ENCODE peak calls at places on chromosomes 12 and 14, in five cellular contexts. One of them, this sample, is unnamed.

GRCh38 chr14:35339761-35340406 is 47.7 kb downstream of the PSMA6 start:
- DNase-seq in A172: no peak
- DNase-seq in fibroblast of pulmonary artery: no peak
- DNase-seq in C1 segment of cervical spinal cord: no peak
- DNase-seq in activated CD4-positive, alpha-beta T cell treated with anti-CD3 and anti-CD28 coated beads, Interleukin-2, amount 10 ng/mL, durations not matched to agents 7 days and 5 days: peak
- DNase-seq in this sample: no peak

GRCh38 chr12:116916714-116917114 is 6.0 kb downstream of the FBXW8 start:
- DNase-seq in A172: peak
- DNase-seq in C1 segment of cervical spinal cord: no peak
- DNase-seq in activated CD4-positive, alpha-beta T cell treated with anti-CD3 and anti-CD28 coated beads, Interleukin-2, amount 10 ng/mL, durations not matched to agents 7 days and 5 days: peak
- DNase-seq in fibroblast of pulmonary artery: peak
- DNase-seq in this sample: peak

GRCh38 chr14:102095231-102095870 is 8.5 kb upstream of the HSP90AA1 start:
- DNase-seq in A172: no peak
- DNase-seq in activated CD4-positive, alpha-beta T cell treated with anti-CD3 and anti-CD28 coated beads, Interleukin-2, amount 10 ng/mL, durations not matched to agents 7 days and 5 days: no peak
- DNase-seq in C1 segment of cervical spinal cord: no peak
- DNase-seq in fibroblast of pulmonary artery: no peak
- DNase-seq in this sample: no peak

GRCh38 chr14:20624495-20625070 is 16.9 kb downstream of the OR6S1 start:
- DNase-seq in A172: no peak
- DNase-seq in C1 segment of cervical spinal cord: peak
- DNase-seq in activated CD4-positive, alpha-beta T cell treated with anti-CD3 and anti-CD28 coated beads, Interleukin-2, amount 10 ng/mL, durations not matched to agents 7 days and 5 days: peak
- DNase-seq in fibroblast of pulmonary artery: peak
- DNase-seq in this sample: no peak

GRCh38 chr14:97281741-97282140 is 484.6 kb downstream of the VRK1 start:
- DNase-seq in fibroblast of pulmonary artery: no peak
- DNase-seq in C1 segment of cervical spinal cord: no peak
- DNase-seq in A172: no peak
- DNase-seq in activated CD4-positive, alpha-beta T cell treated with anti-CD3 and anti-CD28 coated beads, Interleukin-2, amount 10 ng/mL, durations not matched to agents 7 days and 5 days: no peak
- DNase-seq in this sample: peak

GRCh38 chr12:11771895-11772502 is 122.5 kb downstream of the ETV6 start:
- DNase-seq in A172: peak
- DNase-seq in activated CD4-positive, alpha-beta T cell treated with anti-CD3 and anti-CD28 coated beads, Interleukin-2, amount 10 ng/mL, durations not matched to agents 7 days and 5 days: no peak
- DNase-seq in fibroblast of pulmonary artery: peak
- DNase-seq in C1 segment of cervical spinal cord: no peak
- DNase-seq in this sample: peak

GRCh38 chr14:85539510-85539909 is 9.6 kb downstream of the FLRT2 start:
- DNase-seq in A172: no peak
- DNase-seq in activated CD4-positive, alpha-beta T cell treated with anti-CD3 and anti-CD28 coated beads, Interleukin-2, amount 10 ng/mL, durations not matched to agents 7 days and 5 days: no peak
- DNase-seq in C1 segment of cervical spinal cord: no peak
- DNase-seq in fibroblast of pulmonary artery: no peak
- DNase-seq in this sample: no peak

GRCh38 chr14:31572955-31573354 is 11.8 kb downstream of the NUBPL start:
- DNase-seq in A172: no peak
- DNase-seq in C1 segment of cervical spinal cord: no peak
- DNase-seq in fibroblast of pulmonary artery: no peak
- DNase-seq in activated CD4-positive, alpha-beta T cell treated with anti-CD3 and anti-CD28 coated beads, Interleukin-2, amount 10 ng/mL, durations not matched to agents 7 days and 5 days: no peak
- DNase-seq in this sample: no peak

GRCh38 chr14:45990252-45990651 is 661.3 kb downstream of the RPL10L start:
- DNase-seq in C1 segment of cervical spinal cord: no peak
- DNase-seq in A172: no peak
- DNase-seq in activated CD4-positive, alpha-beta T cell treated with anti-CD3 and anti-CD28 coated beads, Interleukin-2, amount 10 ng/mL, durations not matched to agents 7 days and 5 days: no peak
- DNase-seq in fibroblast of pulmonary artery: no peak
- DNase-seq in this sample: no peak

GRCh38 chr12:69157023-69157655 is 82.2 kb upstream of the CPSF6 start:
- DNase-seq in A172: peak
- DNase-seq in C1 segment of cervical spinal cord: peak
- DNase-seq in activated CD4-positive, alpha-beta T cell treated with anti-CD3 and anti-CD28 coated beads, Interleukin-2, amount 10 ng/mL, durations not matched to agents 7 days and 5 days: peak
- DNase-seq in fibroblast of pulmonary artery: peak
- DNase-seq in this sample: peak

GRCh38 chr14:29548948-29549370 is 378.7 kb downstream of the PRKD1 start:
- DNase-seq in C1 segment of cervical spinal cord: no peak
- DNase-seq in fibroblast of pulmonary artery: peak
- DNase-seq in activated CD4-positive, alpha-beta T cell treated with anti-CD3 and anti-CD28 coated beads, Interleukin-2, amount 10 ng/mL, durations not matched to agents 7 days and 5 days: no peak
- DNase-seq in A172: peak
- DNase-seq in this sample: peak

GRCh38 chr12:120364487-120364886 is 4.5 kb downstream of the MSI1 start:
- DNase-seq in activated CD4-positive, alpha-beta T cell treated with anti-CD3 and anti-CD28 coated beads, Interleukin-2, amount 10 ng/mL, durations not matched to agents 7 days and 5 days: no peak
- DNase-seq in fibroblast of pulmonary artery: no peak
- DNase-seq in A172: no peak
- DNase-seq in C1 segment of cervical spinal cord: no peak
- DNase-seq in this sample: no peak

GRCh38 chr12:67598598-67598997 is 49.9 kb upstream of the DYRK2 start:
- DNase-seq in fibroblast of pulmonary artery: no peak
- DNase-seq in C1 segment of cervical spinal cord: no peak
- DNase-seq in activated CD4-positive, alpha-beta T cell treated with anti-CD3 and anti-CD28 coated beads, Interleukin-2, amount 10 ng/mL, durations not matched to agents 7 days and 5 days: no peak
- DNase-seq in A172: no peak
- DNase-seq in this sample: no peak

GRCh38 chr14:39376671-39377403 is 55.4 kb downstream of the FBXO33 start:
- DNase-seq in A172: peak
- DNase-seq in fibroblast of pulmonary artery: peak
- DNase-seq in activated CD4-positive, alpha-beta T cell treated with anti-CD3 and anti-CD28 coated beads, Interleukin-2, amount 10 ng/mL, durations not matched to agents 7 days and 5 days: no peak
- DNase-seq in C1 segment of cervical spinal cord: no peak
- DNase-seq in this sample: no peak

GRCh38 chr12:6780573-6780972 is 8.3 kb downstream of the LAG3 start:
- DNase-seq in A172: no peak
- DNase-seq in activated CD4-positive, alpha-beta T cell treated with anti-CD3 and anti-CD28 coated beads, Interleukin-2, amount 10 ng/mL, durations not matched to agents 7 days and 5 days: no peak
- DNase-seq in C1 segment of cervical spinal cord: no peak
- DNase-seq in fibroblast of pulmonary artery: no peak
- DNase-seq in this sample: no peak

GRCh38 chr12:107320929-107321618 is 227.7 kb upstream of the CRY1 start:
- DNase-seq in fibroblast of pulmonary artery: peak
- DNase-seq in activated CD4-positive, alpha-beta T cell treated with anti-CD3 and anti-CD28 coated beads, Interleukin-2, amount 10 ng/mL, durations not matched to agents 7 days and 5 days: peak
- DNase-seq in C1 segment of cervical spinal cord: peak
- DNase-seq in A172: no peak
- DNase-seq in this sample: no peak

GRCh38 chr14:69358233-69358963 is 39.7 kb downstream of the ERH start:
- DNase-seq in fibroblast of pulmonary artery: no peak
- DNase-seq in activated CD4-positive, alpha-beta T cell treated with anti-CD3 and anti-CD28 coated beads, Interleukin-2, amount 10 ng/mL, durations not matched to agents 7 days and 5 days: no peak
- DNase-seq in C1 segment of cervical spinal cord: no peak
- DNase-seq in A172: peak
- DNase-seq in this sample: no peak

GRCh38 chr12:68081561-68081960 is 78.0 kb downstream of the IFNG start:
- DNase-seq in fibroblast of pulmonary artery: no peak
- DNase-seq in activated CD4-positive, alpha-beta T cell treated with anti-CD3 and anti-CD28 coated beads, Interleukin-2, amount 10 ng/mL, durations not matched to agents 7 days and 5 days: no peak
- DNase-seq in C1 segment of cervical spinal cord: no peak
- DNase-seq in A172: no peak
- DNase-seq in this sample: no peak

GRCh38 chr12:13073191-13073590 is 29.0 kb downstream of the FAM234B start:
- DNase-seq in A172: no peak
- DNase-seq in activated CD4-positive, alpha-beta T cell treated with anti-CD3 and anti-CD28 coated beads, Interleukin-2, amount 10 ng/mL, durations not matched to agents 7 days and 5 days: no peak
- DNase-seq in C1 segment of cervical spinal cord: no peak
- DNase-seq in fibroblast of pulmonary artery: no peak
- DNase-seq in this sample: no peak

GRCh38 chr14:23361320-23361719 is 3.7 kb downstream of the EFS start:
- DNase-seq in C1 segment of cervical spinal cord: peak
- DNase-seq in fibroblast of pulmonary artery: peak
- DNase-seq in A172: no peak
- DNase-seq in activated CD4-positive, alpha-beta T cell treated with anti-CD3 and anti-CD28 coated beads, Interleukin-2, amount 10 ng/mL, durations not matched to agents 7 days and 5 days: no peak
- DNase-seq in this sample: no peak

GRCh38 chr12:90335561-90335960 is 619.4 kb downstream of the CCER1 start:
- DNase-seq in A172: no peak
- DNase-seq in C1 segment of cervical spinal cord: no peak
- DNase-seq in fibroblast of pulmonary artery: no peak
- DNase-seq in activated CD4-positive, alpha-beta T cell treated with anti-CD3 and anti-CD28 coated beads, Interleukin-2, amount 10 ng/mL, durations not matched to agents 7 days and 5 days: no peak
- DNase-seq in this sample: no peak

GRCh38 chr12:16473610-16474326 is 126.3 kb downstream of the MGST1 start:
- DNase-seq in activated CD4-positive, alpha-beta T cell treated with anti-CD3 and anti-CD28 coated beads, Interleukin-2, amount 10 ng/mL, durations not matched to agents 7 days and 5 days: no peak
- DNase-seq in A172: no peak
- DNase-seq in fibroblast of pulmonary artery: peak
- DNase-seq in C1 segment of cervical spinal cord: no peak
- DNase-seq in this sample: no peak

GRCh38 chr12:24595652-24596235 is 353.2 kb downstream of the BCAT1 start:
- DNase-seq in C1 segment of cervical spinal cord: no peak
- DNase-seq in fibroblast of pulmonary artery: peak
- DNase-seq in A172: peak
- DNase-seq in activated CD4-positive, alpha-beta T cell treated with anti-CD3 and anti-CD28 coated beads, Interleukin-2, amount 10 ng/mL, durations not matched to agents 7 days and 5 days: no peak
- DNase-seq in this sample: no peak

GRCh38 chr14:58280954-58281787 is 17.2 kb upstream of the ARID4A start:
- DNase-seq in A172: peak
- DNase-seq in C1 segment of cervical spinal cord: peak
- DNase-seq in activated CD4-positive, alpha-beta T cell treated with anti-CD3 and anti-CD28 coated beads, Interleukin-2, amount 10 ng/mL, durations not matched to agents 7 days and 5 days: peak
- DNase-seq in fibroblast of pulmonary artery: peak
- DNase-seq in this sample: peak

GRCh38 chr12:9361879-9362326 is 153.7 kb upstream of the PZP start:
- DNase-seq in fibroblast of pulmonary artery: no peak
- DNase-seq in activated CD4-positive, alpha-beta T cell treated with anti-CD3 and anti-CD28 coated beads, Interleukin-2, amount 10 ng/mL, durations not matched to agents 7 days and 5 days: no peak
- DNase-seq in C1 segment of cervical spinal cord: no peak
- DNase-seq in A172: no peak
- DNase-seq in this sample: no peak

GRCh38 chr14:68094158-68094557 is 274.6 kb downstream of the RAD51B start:
- DNase-seq in activated CD4-positive, alpha-beta T cell treated with anti-CD3 and anti-CD28 coated beads, Interleukin-2, amount 10 ng/mL, durations not matched to agents 7 days and 5 days: no peak
- DNase-seq in C1 segment of cervical spinal cord: no peak
- DNase-seq in A172: peak
- DNase-seq in fibroblast of pulmonary artery: no peak
- DNase-seq in this sample: peak

GRCh38 chr12:70553391-70553859 is 83.8 kb downstream of the PTPRB start:
- DNase-seq in activated CD4-positive, alpha-beta T cell treated with anti-CD3 and anti-CD28 coated beads, Interleukin-2, amount 10 ng/mL, durations not matched to agents 7 days and 5 days: no peak
- DNase-seq in C1 segment of cervical spinal cord: no peak
- DNase-seq in A172: no peak
- DNase-seq in fibroblast of pulmonary artery: peak
- DNase-seq in this sample: no peak

GRCh38 chr12:132498931-132499330 is 9.0 kb downstream of the FBRSL1 start:
- DNase-seq in activated CD4-positive, alpha-beta T cell treated with anti-CD3 and anti-CD28 coated beads, Interleukin-2, amount 10 ng/mL, durations not matched to agents 7 days and 5 days: no peak
- DNase-seq in C1 segment of cervical spinal cord: no peak
- DNase-seq in fibroblast of pulmonary artery: no peak
- DNase-seq in A172: no peak
- DNase-seq in this sample: no peak

This sample was measured in RCC 7860.